ENCODE peak calls at places on chromosomes 4 and X, in seven cellular contexts. Z, W, O, H, R, M and Q are unnamed samples.

GRCh38 chr4:6472387-6473263 is at the start of gene PPP2R2C:
- DNase-seq in Z (no peak), W (peak), O (no peak), H (peak), R (no peak), M (no peak), Q (peak)

GRCh38 chr4:56512166-56512565 is 6.6 kb downstream of the ARL9 start:
- DNase-seq in Z (no peak), W (no peak), O (no peak), H (no peak), R (no peak), M (peak), Q (no peak)

GRCh38 chr4:24743931-24744330 is 51.4 kb upstream of the SOD3 start:
- DNase-seq in Z (no peak), W (no peak), O (no peak), H (no peak), R (no peak), M (no peak), Q (no peak)

GRCh38 chrX:53251307-53251706 is 26.3 kb upstream of the KDM5C start:
- DNase-seq in Z (no peak), W (no peak), O (no peak), H (no peak), R (no peak), M (peak), Q (no peak)

GRCh38 chr4:16264798-16265197 is 38.5 kb upstream of the TAPT1 start:
- DNase-seq in Z (peak), W (no peak), O (no peak), H (no peak), R (no peak), M (peak), Q (peak)

GRCh38 chr4:152901205-152901604 is 34.9 kb upstream of the FHDC1 start:
- DNase-seq in Z (no peak), W (no peak), O (no peak), H (no peak), R (no peak), M (no peak), Q (no peak)

GRCh38 chr4:169823685-169824084 is 65.9 kb upstream of the HPF1 start:
- DNase-seq in Z (no peak), W (no peak), O (no peak), H (no peak), R (no peak), M (peak), Q (no peak)

GRCh38 chr4:27154706-27155105 is 294.1 kb downstream of the STIM2 start:
- DNase-seq in Z (no peak), W (no peak), O (no peak), H (no peak), R (no peak), M (peak), Q (no peak)

GRCh38 chrX:130851569-130851968 is 51.4 kb downstream of the ENOX2 start:
- DNase-seq in Z (no peak), W (no peak), O (no peak), H (no peak), R (no peak), M (no peak), Q (no peak)

GRCh38 chrX:56130013-56130412 is 102.1 kb upstream of the KLF8 start:
- DNase-seq in Z (no peak), W (no peak), O (no peak), H (no peak), R (no peak), M (no peak), Q (no peak)

GRCh38 chr4:83285022-83285387 is 407 bp upstream of the COQ2 start:
- DNase-seq in Z (peak), W (peak), O (no peak), H (peak), R (no peak), M (peak), Q (no peak)

GRCh38 chr4:3199661-3200422 is 49.1 kb upstream of the MSANTD1 start:
- DNase-seq in Z (no peak), W (no peak), O (no peak), H (no peak), R (no peak), M (peak), Q (no peak)

GRCh38 chr4:9989918-9990635 is 31.2 kb downstream of the SLC2A9 start:
- DNase-seq in Z (no peak), W (no peak), O (no peak), H (no peak), R (no peak), M (no peak), Q (no peak)

GRCh38 chr4:23763559-23763958 is 126.3 kb downstream of the PPARGC1A start:
- DNase-seq in Z (no peak), W (no peak), O (no peak), H (no peak), R (no peak), M (no peak), Q (no peak)

GRCh38 chr4:180832086-180832485 is 1411.1 kb upstream of the TENM3 start:
- DNase-seq in Z (no peak), W (no peak), O (no peak), H (no peak), R (no peak), M (no peak), Q (no peak)

GRCh38 chr4:626201-627091 is 1.1 kb downstream of the PDE6B start:
- DNase-seq in Z (peak), W (no peak), O (no peak), H (no peak), R (peak), M (no peak), Q (no peak)

GRCh38 chr4:145183023-145183422 is 2.6 kb upstream of the OTUD4 start:
- DNase-seq in Z (no peak), W (no peak), O (no peak), H (no peak), R (no peak), M (no peak), Q (no peak)

GRCh38 chrX:147180886-147181285 is 366.3 kb upstream of the CXorf51A start:
- DNase-seq in Z (no peak), W (no peak), O (no peak), H (no peak), R (no peak), M (no peak), Q (no peak)

GRCh38 chr4:175671491-175671934 is 140.6 kb downstream of the GPM6A start:
- DNase-seq in Z (no peak), W (no peak), O (no peak), H (peak), R (no peak), M (peak), Q (no peak)

GRCh38 chr4:55733874-55734437 is 85.6 kb upstream of the EXOC1L start:
- DNase-seq in Z (no peak), W (no peak), O (no peak), H (no peak), R (peak), M (no peak), Q (no peak)

GRCh38 chr4:15395342-15395741 is 32.5 kb upstream of the C1QTNF7 start:
- DNase-seq in Z (no peak), W (no peak), O (no peak), H (no peak), R (no peak), M (peak), Q (no peak)

GRCh38 chr4:48943387-48943786 is 36.8 kb upstream of the OCIAD2 start:
- DNase-seq in Z (no peak), W (no peak), O (no peak), H (no peak), R (no peak), M (no peak), Q (no peak)

GRCh38 chr4:145909331-145909730 is 29.3 kb downstream of the ZNF827 start:
- DNase-seq in Z (peak), W (no peak), O (no peak), H (peak), R (no peak), M (no peak), Q (no peak)

GRCh38 chrX:154827624-154828408 is 6.6 kb downstream of the SMIM9 start:
- DNase-seq in Z (no peak), W (no peak), O (no peak), H (no peak), R (no peak), M (no peak), Q (no peak)

GRCh38 chr4:85909851-85910250 is 434.9 kb downstream of the ARHGAP24 start:
- DNase-seq in Z (no peak), W (no peak), O (no peak), H (no peak), R (no peak), M (no peak), Q (no peak)